ENCODE peak calls at places on chromosomes 2 and 18, in nine cellular contexts. A is stimulated activated CD8-positive, alpha-beta memory T cell treated with anti-CD3 and anti-CD28 coated beads, Interleukin-12 subunit alpha, Interleukin-12 subunit beta, amount 100 ng/mL, for 1 hour; X is spleen; M is islet precursor cell; U is RPMI7951; J is HuH-7.5; H is sciatic nerve; C is NCI-H2029 treated with DMSO at 0.1 percent for 48 hours; F is GM12865. B is an unnamed sample.

GRCh38 chr18:49628993-49629795 is 67.3 kb downstream of the LIPG start:
- DNase-seq in A (no peak), X (no peak), F (no peak), J (no peak), M (peak), C (no peak), H (no peak), U (no peak), B (peak)

GRCh38 chr2:26978061-26978596 is 7.7 kb downstream of the MAPRE3 start:
- DNase-seq in X (no peak), J (no peak), A (no peak), U (peak), M (no peak), F (no peak), H (no peak), C (peak), B (no peak)

GRCh38 chr2:176534798-176535479 is 265.7 kb downstream of the MTX2 start:
- DNase-seq in H (no peak), F (no peak), J (no peak), A (no peak), U (peak), X (no peak), C (no peak), M (no peak), B (no peak)

GRCh38 chr2:216516730-216517350 is 18.2 kb downstream of the RPL37A start:
- DNase-seq in F (peak), U (peak), M (no peak), J (no peak), C (peak), X (no peak), A (no peak), H (no peak), B (no peak)

GRCh38 chr2:238382381-238382781 is 44.3 kb upstream of the ASB1 start:
- DNase-seq in F (no peak), A (no peak), H (no peak), M (no peak), C (no peak), U (no peak), J (no peak), X (peak), B (no peak)

GRCh38 chr2:84900951-84901350 is 4.5 kb upstream of the TMSB10 start:
- DNase-seq in M (no peak), H (no peak), C (no peak), F (no peak), A (no peak), U (no peak), J (no peak), X (no peak), B (no peak)

GRCh38 chr2:38158361-38159128 is 82.6 kb upstream of the CYP1B1 start:
- DNase-seq in C (no peak), H (no peak), X (no peak), F (no peak), M (peak), J (no peak), A (no peak), U (peak), B (no peak)

GRCh38 chr18:73613706-73614340 is 533.8 kb downstream of the FBXO15 start:
- DNase-seq in F (no peak), J (no peak), X (no peak), M (no peak), A (no peak), C (no peak), U (no peak), H (no peak), B (no peak)

GRCh38 chr2:53828331-53828730 is 31.4 kb downstream of the GPR75 start:
- DNase-seq in F (no peak), C (no peak), H (no peak), X (no peak), J (no peak), A (no peak), M (no peak), U (no peak), B (no peak)

B was measured in mesenteric fat pad.